ENCODE peak calls at places on chromosomes 12 and 14, in nine cellular contexts. A, C, P, U, R, M, V, X and Q are unnamed samples.
A peak's percentile ranks its signal among the peaks of the same experiment; 100 is the strongest.

GRCh38 chr12:8047842-8048241 is 15.3 kb downstream of the FOXJ2 start:
- DNase-seq in M (no peak), C (no peak), P (no peak), X (no peak), R (no peak), V (no peak), U (no peak), A (no peak), Q (no peak)

GRCh38 chr12:125083092-125083491 is 17.9 kb downstream of the AACS start:
- DNase-seq in R (no peak), U (no peak), P (no peak), V (no peak), X (no peak), C (no peak), A (no peak), M (no peak), Q (no peak)

GRCh38 chr14:55416866-55417265 is 5.2 kb upstream of the ATG14 start:
- DNase-seq in X (no peak), R (peak; percentile 82), C (peak; percentile 34), V (peak; percentile 53), U (peak; percentile 24), A (peak; percentile 80), P (peak; percentile 41), M (peak; percentile 48), Q (peak; percentile 66)

GRCh38 chr12:68792952-68793351 is 15.0 kb upstream of the MDM2 start:
- DNase-seq in X (peak; percentile 65), U (peak; percentile 87), P (peak; percentile 19), C (no peak), V (peak; percentile 59), M (peak; percentile 58), R (peak; percentile 50), A (peak; percentile 46), Q (peak; percentile 14)

GRCh38 chr14:34043627-34044372 is 92.9 kb upstream of the EGLN3 start:
- DNase-seq in M (peak; percentile 8), P (peak; percentile 17), U (no peak), R (peak; percentile 90), X (no peak), V (peak; percentile 82), A (peak; percentile 35), C (peak; percentile 43), Q (no peak)

GRCh38 chr14:51636109-51636508 is 15.6 kb upstream of the FRMD6 start:
- DNase-seq in C (no peak), P (no peak), R (no peak), V (no peak), X (peak; percentile 22), U (no peak), M (no peak), A (no peak), Q (no peak)

GRCh38 chr12:57141249-57141648 is 6.2 kb downstream of the LRP1-AS start:
- DNase-seq in R (no peak), M (no peak), U (no peak), C (no peak), X (no peak), A (no peak), V (no peak), P (no peak), Q (no peak)

GRCh38 chr14:32003585-32003984 is 73.5 kb upstream of the ARHGAP5 start:
- DNase-seq in V (no peak), C (no peak), X (no peak), U (no peak), P (no peak), A (no peak), R (no peak), M (no peak), Q (no peak)

GRCh38 chr12:62900686-62901272 is 34.2 kb downstream of the PPM1H start:
- DNase-seq in V (no peak), X (no peak), M (no peak), P (no peak), U (no peak), R (peak; percentile 50), A (no peak), C (peak; percentile 44), Q (no peak)

GRCh38 chr14:81132492-81132891 is 88.3 kb downstream of the GTF2A1 start:
- DNase-seq in R (no peak), M (no peak), A (no peak), C (no peak), P (no peak), X (no peak), V (no peak), U (no peak), Q (no peak)

GRCh38 chr12:109258201-109258600 is 50.9 kb downstream of the FOXN4 start:
- DNase-seq in P (no peak), V (no peak), X (no peak), U (no peak), R (no peak), M (no peak), C (no peak), A (no peak), Q (no peak)

GRCh38 chr12:109256011-109256410 is 53.1 kb downstream of the FOXN4 start:
- DNase-seq in U (no peak), X (no peak), P (no peak), V (no peak), C (no peak), A (no peak), M (no peak), R (no peak), Q (no peak)

GRCh38 chr12:109259545-109259895 is 49.6 kb downstream of the FOXN4 start:
- DNase-seq in X (no peak), V (no peak), M (no peak), R (no peak), C (no peak), A (no peak), U (no peak), P (no peak), Q (no peak)

GRCh38 chr12:109261087-109261486 is 48.0 kb downstream of the FOXN4 start:
- DNase-seq in M (no peak), P (no peak), R (no peak), V (no peak), X (no peak), U (no peak), C (no peak), A (peak; percentile 27), Q (no peak)

GRCh38 chr12:109258607-109259544 is 50.2 kb downstream of the FOXN4 start:
- DNase-seq in A (no peak), V (no peak), U (no peak), M (no peak), P (no peak), R (no peak), X (no peak), C (no peak), Q (no peak)
- TF ChIP-seq EZH2phosphoT487 in A (no peak), V (no peak), U (no peak), M (no peak), P (no peak), R (no peak), X (no peak), C (no peak), Q (no peak)

GRCh38 chr12:50564240-50564947 is 59.6 kb downstream of the DIP2B start:
- DNase-seq in X (no peak), A (no peak), V (no peak), U (no peak), R (no peak), C (no peak), M (no peak), P (peak; percentile 35), Q (no peak)

GRCh38 chr12:50566066-50566465 is 61.3 kb downstream of the DIP2B start:
- DNase-seq in U (no peak), R (no peak), M (no peak), C (no peak), X (no peak), V (no peak), P (no peak), A (no peak), Q (no peak)

GRCh38 chr12:50563434-50563787 is 58.6 kb downstream of the DIP2B start:
- DNase-seq in U (no peak), X (no peak), V (no peak), A (no peak), C (no peak), R (no peak), M (no peak), P (no peak), Q (no peak)

GRCh38 chr12:50562485-50563433 is 58.0 kb downstream of the DIP2B start:
- DNase-seq in V (no peak), R (no peak), C (no peak), X (no peak), P (no peak), U (no peak), A (no peak), M (no peak), Q (no peak)

DNA sequence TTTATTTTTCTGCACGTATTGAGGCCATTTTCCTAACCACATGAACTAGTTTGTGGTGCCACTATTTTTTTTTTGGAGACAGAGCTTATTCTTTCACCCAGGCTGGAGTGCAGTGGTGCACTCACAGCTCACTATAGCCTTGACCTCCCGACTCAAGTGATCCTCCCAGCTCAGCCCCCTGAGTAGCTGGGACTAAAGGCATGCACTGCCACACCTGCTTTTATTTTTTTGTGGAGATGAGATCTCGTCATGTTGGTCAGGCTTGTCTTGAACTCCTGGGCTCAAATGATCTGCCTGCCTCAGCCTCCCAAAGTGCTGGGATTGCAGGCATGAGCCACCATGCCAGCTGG is 60.1 kb downstream of the DIP2B start:
- DNase-seq in A (no peak), X (no peak), R (no peak), C (no peak), V (no peak), M (no peak), P (no peak), U (no peak), Q (no peak)
- H3K79me2 ChIP-seq in A (peaks cover 74% of the 10 kb centered on the region), X (peaks cover 56% of the 10 kb centered on the region), R (peaks cover 90% of the 10 kb centered on the region), C (peaks cover 94% of the 10 kb centered on the region), V (peaks cover 73% of the 10 kb centered on the region), M (peaks cover 21% of the 10 kb centered on the region), P (peaks cover 97% of the 10 kb centered on the region), U (no peaks in the 10 kb centered on the region), Q (peaks cover 63% of the 10 kb centered on the region)

GRCh38 chr14:73474952-73475351 is 15.8 kb upstream of the RIOX1 start:
- DNase-seq in V (no peak), U (no peak), M (no peak), X (no peak), A (no peak), P (no peak), R (no peak), C (no peak), Q (no peak)
- TF ChIP-seq EZH2phosphoT487 in V (no peak), U (no peak), M (no peak), X (no peak), A (no peak), P (no peak), R (no peak), C (no peak), Q (no peak)

GRCh38 chr12:108543642-108544041 is 17.3 kb downstream of the SART3 start:
- DNase-seq in A (no peak), P (peak; percentile 30), C (no peak), U (no peak), X (no peak), V (no peak), R (no peak), M (no peak), Q (no peak)

GRCh38 chr12:108553799-108554198 is 7.2 kb downstream of the SART3 start:
- DNase-seq in U (no peak), M (no peak), A (peak; percentile 19), R (no peak), X (no peak), P (no peak), V (no peak), C (no peak), Q (no peak)

GRCh38 chr12:108551556-108551955 is 9.4 kb downstream of the SART3 start:
- DNase-seq in X (no peak), M (no peak), U (no peak), P (peak; percentile 67), C (no peak), V (no peak), R (no peak), A (no peak), Q (no peak)

GRCh38 chr12:108547633-108548172 is 13.3 kb downstream of the SART3 start:
- DNase-seq in C (no peak), R (no peak), U (no peak), P (no peak), X (no peak), M (no peak), V (no peak), A (no peak), Q (no peak)

GRCh38 chr12:108548954-108549521 is 11.9 kb downstream of the SART3 start:
- DNase-seq in P (no peak), V (no peak), U (no peak), M (no peak), X (no peak), R (no peak), A (no peak), C (no peak), Q (no peak)
- H3K79me2 ChIP-seq in P (peaks cover 99% of the 10 kb centered on the region), V (peaks cover 93% of the 10 kb centered on the region), U (peaks cover 84% of the 10 kb centered on the region), M (peaks cover 100% of the 10 kb centered on the region), X (peaks cover 93% of the 10 kb centered on the region), R (peaks cover 86% of the 10 kb centered on the region), A (peaks cover 87% of the 10 kb centered on the region), C (peaks cover 83% of the 10 kb centered on the region), Q (peaks cover 78% of the 10 kb centered on the region)